ENCODE peak calls at places on chromosomes 7 and 10, in nine cellular contexts. M, W, V, D, G, P, K, Z and L are unnamed samples.

GRCh38 chr10:14975672-14976273 is 16.6 kb downstream of the MEIG1 start:
- DNase-seq in M (no peak), W (no peak), V (no peak), D (no peak), G (no peak), P (no peak), K (no peak), Z (no peak), L (no peak)

GRCh38 chr10:43355749-43356371 is 15.6 kb upstream of the FXYD4 start:
- DNase-seq in M (peak), W (no peak), V (no peak), D (no peak), G (no peak), P (no peak), K (no peak), Z (no peak), L (no peak)

GRCh38 chr7:128166603-128167315 is 74.3 kb upstream of the LEP start:
- DNase-seq in M (no peak), W (no peak), V (no peak), D (no peak), G (peak), P (no peak), K (peak), Z (no peak), L (peak)

GRCh38 chr7:135023622-135024021 is 37.3 kb downstream of the AGBL3 start:
- DNase-seq in M (no peak), W (no peak), V (peak), D (no peak), G (no peak), P (no peak), K (no peak), Z (no peak), L (no peak)

GRCh38 chr7:132654150-132654549 is 77.9 kb upstream of the PLXNA4 start:
- DNase-seq in M (no peak), W (no peak), V (no peak), D (no peak), G (no peak), P (no peak), K (no peak), Z (no peak), L (peak)

GRCh38 chr7:141975806-141976523 is 2.4 kb upstream of the TAS2R38 start:
- DNase-seq in M (peak), W (peak), V (peak), D (peak), G (peak), P (no peak), K (peak), Z (peak), L (peak)

GRCh38 chr10:93579089-93579488 is 12.6 kb downstream of the FFAR4 start:
- DNase-seq in M (no peak), W (no peak), V (no peak), D (no peak), G (no peak), P (no peak), K (no peak), Z (no peak), L (no peak)

GRCh38 chr10:90983940-90984549 is 63.2 kb upstream of the ANKRD1 start:
- DNase-seq in M (no peak), W (no peak), V (no peak), D (no peak), G (no peak), P (no peak), K (no peak), Z (no peak), L (no peak)

GRCh38 chr10:1957057-1957456 is 219.7 kb upstream of the ADARB2 start:
- DNase-seq in M (no peak), W (no peak), V (no peak), D (no peak), G (no peak), P (no peak), K (no peak), Z (no peak), L (no peak)

GRCh38 chr7:1943933-1944618 is 274.0 kb downstream of the ELFN1 start:
- DNase-seq in M (no peak), W (no peak), V (peak), D (peak), G (no peak), P (no peak), K (no peak), Z (no peak), L (no peak)

GRCh38 chr7:37198188-37198905 is 250.3 kb downstream of the ELMO1 start:
- DNase-seq in M (no peak), W (no peak), V (no peak), D (no peak), G (peak), P (no peak), K (no peak), Z (no peak), L (no peak)

GRCh38 chr10:34507217-34507616 is 307.9 kb downstream of the PARD3 start:
- DNase-seq in M (no peak), W (no peak), V (no peak), D (no peak), G (no peak), P (no peak), K (no peak), Z (no peak), L (no peak)

GRCh38 chr7:100102950-100103840 is 1.8 kb downstream of the AP4M1 start:
- DNase-seq in M (peak), W (no peak), V (no peak), D (no peak), G (no peak), P (no peak), K (no peak), Z (no peak), L (peak)

GRCh38 chr10:60271319-60272040 is 118.2 kb downstream of the ANK3 start:
- DNase-seq in M (no peak), W (no peak), V (no peak), D (no peak), G (no peak), P (no peak), K (no peak), Z (no peak), L (no peak)

GRCh38 chr7:91411062-91411461 is 146.8 kb downstream of the FZD1 start:
- DNase-seq in M (peak), W (no peak), V (no peak), D (no peak), G (no peak), P (no peak), K (no peak), Z (no peak), L (no peak)

GRCh38 chr7:137689761-137690160 is 157.0 kb downstream of the DGKI start:
- DNase-seq in M (no peak), W (no peak), V (no peak), D (no peak), G (no peak), P (no peak), K (no peak), Z (no peak), L (no peak)

GRCh38 chr10:117004238-117004626 is 755 bp downstream of the SHTN1 start:
- DNase-seq in M (no peak), W (no peak), V (no peak), D (no peak), G (no peak), P (no peak), K (no peak), Z (no peak), L (no peak)

GRCh38 chr10:24483701-24484100 is 240.0 kb downstream of the ARHGAP21 start:
- DNase-seq in M (peak), W (no peak), V (no peak), D (no peak), G (peak), P (no peak), K (no peak), Z (no peak), L (peak)

GRCh38 chr10:34333513-34333912 is 481.6 kb downstream of the PARD3 start:
- DNase-seq in M (peak), W (no peak), V (no peak), D (no peak), G (peak), P (no peak), K (no peak), Z (no peak), L (peak)

GRCh38 chr10:100812978-100813377 is 67.6 kb downstream of the PAX2 start:
- DNase-seq in M (no peak), W (no peak), V (peak), D (no peak), G (no peak), P (no peak), K (no peak), Z (no peak), L (no peak)

GRCh38 chr10:119896937-119897336 is 4.4 kb downstream of the SEC23IP start:
- DNase-seq in M (peak), W (peak), V (no peak), D (peak), G (peak), P (peak), K (peak), Z (peak), L (peak)

GRCh38 chr7:52726986-52727385 is 308.4 kb upstream of the POM121L12 start:
- DNase-seq in M (no peak), W (no peak), V (no peak), D (no peak), G (no peak), P (no peak), K (peak), Z (no peak), L (no peak)

GRCh38 chr7:128947854-128948253 is 10.1 kb downstream of the IRF5 start:
- DNase-seq in M (no peak), W (no peak), V (no peak), D (no peak), G (no peak), P (no peak), K (no peak), Z (no peak), L (no peak)

GRCh38 chr7:131008840-131009651 is 275.0 kb upstream of the KLF14 start:
- DNase-seq in M (peak), W (no peak), V (no peak), D (no peak), G (no peak), P (no peak), K (no peak), Z (no peak), L (no peak)

GRCh38 chr7:28623105-28623730 is 210.9 kb downstream of the CREB5 start:
- DNase-seq in M (peak), W (no peak), V (no peak), D (no peak), G (no peak), P (no peak), K (no peak), Z (no peak), L (peak)

GRCh38 chr10:31927597-31928530 is 767 bp downstream of the ARHGAP12 start:
- DNase-seq in M (peak), W (peak), V (peak), D (peak), G (peak), P (peak), K (peak), Z (peak), L (peak)
- TF ChIP-seq CTCF in M (peak), W (peak), V (no peak), D (no peak), G (peak), P (peak), K (peak), Z (peak), L (peak)

DNA sequence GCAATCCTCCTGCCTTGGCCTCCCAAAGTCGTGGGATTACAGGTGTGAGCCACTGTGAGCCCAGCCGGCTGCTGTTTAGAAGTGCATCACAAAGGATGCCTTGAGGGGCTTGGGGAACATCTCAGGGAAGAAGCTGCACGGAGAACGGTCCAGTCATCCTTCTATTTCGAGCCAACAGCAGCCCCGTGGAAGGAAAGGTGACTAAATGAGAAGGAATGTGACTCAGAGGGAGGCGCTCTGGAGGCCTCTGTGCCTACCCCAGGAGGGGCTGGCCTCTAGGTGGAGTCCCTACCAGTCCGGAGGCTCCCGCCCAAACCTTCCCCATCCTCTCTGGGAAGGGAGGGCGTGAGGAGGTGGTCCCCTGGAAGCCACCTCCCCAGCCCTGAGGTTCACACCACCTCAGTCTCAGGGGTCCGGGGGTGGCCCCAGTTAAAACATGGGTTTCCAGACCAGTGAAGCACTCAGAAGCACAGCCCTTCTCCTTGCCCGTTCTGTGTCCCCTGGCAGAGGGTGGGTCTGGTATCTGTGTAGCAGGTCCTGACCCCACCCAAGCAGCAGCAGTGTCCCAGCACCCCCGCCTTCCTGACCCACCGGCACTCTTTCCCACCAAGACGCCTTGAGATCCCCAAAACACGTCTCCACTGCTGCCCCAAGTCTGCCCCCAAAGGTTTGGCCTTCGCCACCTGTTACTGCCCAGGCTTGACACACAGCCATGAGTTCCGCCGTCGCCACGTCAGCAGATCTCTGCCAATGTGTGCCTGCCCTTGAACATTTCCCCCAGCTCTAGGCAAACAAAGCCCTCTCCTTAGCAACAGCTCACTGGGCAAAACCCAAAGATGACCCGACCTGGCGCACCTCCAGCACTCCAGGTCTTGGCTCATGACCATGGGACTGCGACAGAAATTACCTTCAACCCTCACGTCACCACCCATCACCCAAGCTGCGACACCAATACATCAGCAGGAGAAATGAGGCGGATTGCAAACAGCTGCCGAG is 75.9 kb downstream of the CTBP2 start:
- DNase-seq in M (peak), W (peak), V (peak), D (peak), G (peak), P (peak), K (no peak), Z (peak), L (peak)
- H3K4me3 ChIP-seq in M (no peak), W (no peak), V (no peak), D (no peak), G (no peak), P (no peak), K (no peak), Z (no peak), L (no peak)

DNA sequence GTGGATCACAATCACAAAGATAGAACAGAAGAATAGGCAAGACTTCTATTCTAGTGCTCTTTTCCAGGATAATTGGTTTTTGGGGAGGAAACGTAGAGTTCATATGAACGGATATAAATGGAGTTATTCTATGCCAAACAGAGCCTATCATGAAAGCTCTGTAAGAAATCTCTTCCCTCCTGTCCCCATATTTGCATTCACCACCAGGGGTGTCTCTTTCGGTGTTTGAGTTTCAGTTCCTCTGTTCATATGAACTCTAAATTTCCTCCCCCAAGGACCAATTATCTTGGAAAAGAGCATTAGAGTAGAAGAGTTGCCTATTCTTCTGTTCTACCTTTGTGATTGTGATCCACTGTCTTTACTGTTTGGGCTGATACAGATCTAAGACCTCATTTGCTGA is 48.3 kb upstream of the CDC14C start:
- DNase-seq in M (no peak), W (no peak), V (no peak), D (no peak), G (no peak), P (no peak), K (no peak), Z (no peak), L (no peak)
- TF ChIP-seq CTCF in M (no peak), W (no peak), V (no peak), D (no peak), G (no peak), P (no peak), K (no peak), Z (no peak), L (no peak)

DNA sequence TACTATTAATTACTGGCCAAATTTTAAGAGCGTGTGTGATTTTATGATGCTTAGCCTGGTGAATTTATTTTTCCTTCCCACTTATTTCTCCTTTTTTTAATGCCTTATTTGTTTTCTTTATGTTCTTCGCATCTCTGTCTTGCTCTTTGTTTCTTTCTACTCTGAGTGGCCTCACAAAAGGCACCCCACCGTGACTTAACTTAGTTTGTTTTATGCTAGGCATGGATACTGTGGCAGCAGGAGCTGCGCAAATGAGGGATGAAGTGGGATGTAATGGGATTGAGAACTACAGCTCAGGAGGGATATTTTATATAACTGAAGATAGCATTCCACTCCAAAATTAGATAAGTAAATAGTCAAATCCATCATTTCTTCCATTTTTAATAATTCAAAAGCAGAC is 1.6 kb upstream of the CACNA2D1 start:
- DNase-seq in M (no peak), W (no peak), V (no peak), D (no peak), G (no peak), P (no peak), K (no peak), Z (no peak), L (no peak)
- H3K4me3 ChIP-seq in M (no peak), W (no peak), V (no peak), D (no peak), G (no peak), P (no peak), K (no peak), Z (no peak), L (no peak)